ENCODE peak calls at places on chromosome 9, in five cellular contexts. W is GM13977, S is AG08396, O is T-cell, D is C1 segment of cervical spinal cord. E is an unnamed sample.

GRCh38 chr9:117656007-117656406 is 48.2 kb upstream of the TLR4 start:
- DNase-seq in W (no peak), D (no peak), S (no peak), O (no peak), E (no peak)

GRCh38 chr9:84296146-84296843 is 44.3 kb downstream of the SLC28A3 start:
- DNase-seq in W (peak), O (no peak), D (no peak), S (peak), E (no peak)

GRCh38 chr9:19431361-19432171 is 22.8 kb downstream of the ACER2 start:
- DNase-seq in W (no peak), S (no peak), O (no peak), D (no peak), E (no peak)

GRCh38 chr9:121781143-121781542 is 129.7 kb downstream of the DAB2IP start:
- DNase-seq in D (no peak), S (no peak), O (no peak), W (no peak), E (no peak)

GRCh38 chr9:35716236-35716635 is 15.8 kb downstream of the TLN1 start:
- DNase-seq in S (no peak), O (no peak), D (no peak), W (no peak), E (no peak)

GRCh38 chr9:96555567-96556386 is 63.9 kb downstream of the CDC14B start:
- DNase-seq in W (no peak), S (peak), D (no peak), O (no peak), E (no peak)

GRCh38 chr9:13524245-13524644 is 244.8 kb upstream of the MPDZ start:
- DNase-seq in O (no peak), W (no peak), D (no peak), S (no peak), E (no peak)

GRCh38 chr9:73176450-73176875 is 24.8 kb downstream of the ANXA1 start:
- DNase-seq in D (no peak), O (no peak), W (no peak), S (no peak), E (no peak)

GRCh38 chr9:111952559-111952958 is 55.9 kb downstream of the UGCG start:
- DNase-seq in O (no peak), W (no peak), S (peak), D (no peak), E (no peak)

GRCh38 chr9:105403552-105404246 is 44.1 kb upstream of the FSD1L start:
- DNase-seq in D (no peak), O (no peak), S (no peak), W (no peak), E (no peak)

GRCh38 chr9:128636024-128636390 is 20.6 kb downstream of the DYNC2I2 start:
- DNase-seq in D (no peak), W (no peak), O (no peak), S (no peak), E (no peak)

GRCh38 chr9:117487555-117488175 is 72.8 kb upstream of the ASTN2 start:
- DNase-seq in W (peak), D (peak), S (peak), O (no peak), E (peak)

GRCh38 chr9:133873006-133873780 is 118.9 kb downstream of the VAV2 start:
- DNase-seq in S (no peak), D (no peak), W (no peak), O (no peak), E (no peak)

GRCh38 chr9:127336708-127337352 is 60.1 kb upstream of the SLC2A8 start:
- DNase-seq in S (peak), O (no peak), D (no peak), W (no peak), E (no peak)

GRCh38 chr9:4604678-4605095 is 57.4 kb upstream of the PLPP6 start:
- DNase-seq in D (no peak), W (peak), O (peak), S (peak), E (peak)

GRCh38 chr9:35341585-35341984 is 148.3 kb upstream of the RUSC2 start:
- DNase-seq in O (no peak), D (no peak), W (no peak), S (peak), E (no peak)

GRCh38 chr9:74963043-74963442 is 10.3 kb upstream of the C9orf40 start:
- DNase-seq in O (no peak), S (no peak), W (no peak), D (no peak), E (no peak)

GRCh38 chr9:35335164-35335563 is 154.7 kb upstream of the RUSC2 start:
- DNase-seq in W (no peak), O (no peak), S (no peak), D (no peak), E (no peak)

GRCh38 chr9:72476617-72477375 is 44.6 kb upstream of the TMC1 start:
- DNase-seq in S (peak), W (no peak), O (no peak), D (no peak), E (no peak)

GRCh38 chr9:71941060-71941568 is 29.7 kb downstream of the C9orf85 start:
- DNase-seq in S (peak), D (no peak), O (no peak), W (no peak), E (no peak)

GRCh38 chr9:136847065-136847826 is 2.0 kb upstream of the PHPT1 start:
- DNase-seq in W (peak), O (no peak), S (no peak), D (no peak), E (no peak)

GRCh38 chr9:135604437-135605237 is 34.7 kb downstream of the GLT6D1 start:
- DNase-seq in D (no peak), W (no peak), O (no peak), S (no peak), E (no peak)

GRCh38 chr9:113533335-113534225 is 70.1 kb downstream of the RGS3 start:
- DNase-seq in D (no peak), S (no peak), O (no peak), W (no peak), E (no peak)

GRCh38 chr9:130120207-130120587 is 52.0 kb upstream of the NCS1 start:
- DNase-seq in D (no peak), S (no peak), W (no peak), O (no peak), E (no peak)

GRCh38 chr9:38025166-38025565 is 43.9 kb downstream of the SHB start:
- DNase-seq in S (no peak), W (no peak), O (no peak), D (no peak), E (no peak)

GRCh38 chr9:91978739-91979414 is 28.8 kb upstream of the ROR2 start:
- DNase-seq in S (peak), O (no peak), W (no peak), D (no peak), E (no peak)

GRCh38 chr9:90987566-90987965 is 185.9 kb downstream of the SYK start:
- DNase-seq in D (no peak), S (no peak), W (no peak), O (no peak), E (no peak)

GRCh38 chr9:37293664-37294524 is 128.6 kb upstream of the GRHPR start:
- DNase-seq in O (no peak), W (peak), S (no peak), D (no peak), E (no peak)

GRCh38 chr9:6915635-6916034 is 157.9 kb downstream of the KDM4C start:
- DNase-seq in S (no peak), W (no peak), O (no peak), D (no peak), E (no peak)

GRCh38 chr9:79026311-79026710 is 545.5 kb upstream of the TLE4 start:
- DNase-seq in O (no peak), D (no peak), W (no peak), S (no peak), E (no peak)

GRCh38 chr9:114786251-114786650 is 19.6 kb downstream of the TNFSF15 start:
- DNase-seq in W (no peak), D (no peak), O (no peak), S (no peak), E (no peak)

GRCh38 chr9:95572370-95573151 is 55.8 kb upstream of the PTCH1 start:
- DNase-seq in S (no peak), W (no peak), D (no peak), O (no peak), E (no peak)

GRCh38 chr9:109101202-109101595 is 18.5 kb downstream of the TMEM245 start:
- DNase-seq in W (no peak), O (no peak), S (no peak), D (no peak), E (no peak)

GRCh38 chr9:21611896-21612295 is 129.8 kb upstream of the IFNE start:
- DNase-seq in W (no peak), O (peak), S (no peak), D (no peak), E (peak)

GRCh38 chr9:107712390-107712789 is 222.8 kb upstream of the KLF4 start:
- DNase-seq in S (peak), W (no peak), D (no peak), O (no peak), E (no peak)

GRCh38 chr9:14895806-14896205 is 14.4 kb downstream of the FREM1 start:
- DNase-seq in S (no peak), W (no peak), O (no peak), D (no peak), E (no peak)

GRCh38 chr9:71323357-71323756 is 201.9 kb upstream of the TRPM3 start:
- DNase-seq in W (no peak), O (no peak), S (no peak), D (no peak), E (no peak)

GRCh38 chr9:136293476-136294077 is 10.3 kb downstream of the CCDC187 start:
- DNase-seq in W (no peak), D (no peak), S (no peak), O (no peak), E (no peak)